ENCODE peak calls at places on chromosomes 1 and 21, in five cellular contexts. A is BE2C, M is stomach, E is NT2/D1, T is ovary. B is an unnamed sample. For H3K4me1, the result is how much of the 10 kb centered on the place peaks cover.

GRCh38 chr1:77394166-77394565 is 112.3 kb downstream of the AK5 start:
- DNase-seq in A (no peak), M (no peak), E (no peak), T (no peak), B (no peak)

GRCh38 chr1:95321516-95321915 is 87.5 kb downstream of the RWDD3 start:
- DNase-seq in A (no peak), M (no peak), E (no peak), T (no peak), B (no peak)

GRCh38 chr1:70764747-70765146 is 282.9 kb downstream of the PTGER3 start:
- DNase-seq in A (no peak), M (no peak), E (no peak), T (no peak), B (no peak)

GRCh38 chr1:15863156-15863901 is 15.8 kb downstream of the SPEN start:
- DNase-seq in A (no peak), M (no peak), E (no peak), T (no peak), B (no peak)

GRCh38 chr1:182181167-182181572 is 119.7 kb upstream of the ZNF648 start:
- DNase-seq in A (no peak), M (peak), E (no peak), T (no peak), B (no peak)

GRCh38 chr1:32413507-32414185 is 19.4 kb upstream of the BSDC1 start:
- DNase-seq in A (peak), M (peak), E (peak), T (no peak), B (peak)

GRCh38 chr1:185325413-185325812 is 8.4 kb upstream of the IVNS1ABP start:
- DNase-seq in A (no peak), M (no peak), E (no peak), T (no peak), B (no peak)

GRCh38 chr1:154842635-154843034 is 27.4 kb downstream of the KCNN3 start:
- DNase-seq in A (no peak), M (no peak), E (no peak), T (no peak), B (no peak)

GRCh38 chr1:18597159-18598042 is 33.2 kb upstream of the PAX7 start:
- DNase-seq in A (peak), M (peak), E (no peak), T (peak), B (peak)

GRCh38 chr1:54332781-54333585 is 73.2 kb downstream of the SSBP3 start:
- DNase-seq in A (no peak), M (no peak), E (no peak), T (peak), B (no peak)
- H3K4me1 ChIP-seq in A (under half), M (half or more), E (half or more), T (half or more), B (under half)

GRCh38 chr1:11906870-11907269 is 19.4 kb downstream of the KIAA2013 start:
- DNase-seq in A (no peak), M (no peak), E (no peak), T (peak), B (no peak)
- H3K4me1 ChIP-seq in A (under half), M (under half), E (under half), T (under half), B (under half)

GRCh38 chr1:156154317-156154749 is 948 bp downstream of the SEMA4A start:
- DNase-seq in A (no peak), M (peak), E (no peak), T (no peak), B (no peak)

GRCh38 chr1:156157506-156157905 is 4.1 kb downstream of the SEMA4A start:
- DNase-seq in A (no peak), M (no peak), E (no peak), T (no peak), B (no peak)

GRCh38 chr1:156157974-156158373 is 4.6 kb downstream of the SEMA4A start:
- DNase-seq in A (no peak), M (no peak), E (no peak), T (no peak), B (no peak)

GRCh38 chr1:156153362-156153761 is at the start of gene SEMA4A:
- DNase-seq in A (no peak), M (peak), E (no peak), T (no peak), B (no peak)

GRCh38 chr1:156155760-156156495 is 2.5 kb downstream of the SEMA4A start:
- DNase-seq in A (no peak), M (no peak), E (no peak), T (no peak), B (no peak)
- H3K4me1 ChIP-seq in A (under half), M (under half), E (under half), T (under half), B (under half)

DNA sequence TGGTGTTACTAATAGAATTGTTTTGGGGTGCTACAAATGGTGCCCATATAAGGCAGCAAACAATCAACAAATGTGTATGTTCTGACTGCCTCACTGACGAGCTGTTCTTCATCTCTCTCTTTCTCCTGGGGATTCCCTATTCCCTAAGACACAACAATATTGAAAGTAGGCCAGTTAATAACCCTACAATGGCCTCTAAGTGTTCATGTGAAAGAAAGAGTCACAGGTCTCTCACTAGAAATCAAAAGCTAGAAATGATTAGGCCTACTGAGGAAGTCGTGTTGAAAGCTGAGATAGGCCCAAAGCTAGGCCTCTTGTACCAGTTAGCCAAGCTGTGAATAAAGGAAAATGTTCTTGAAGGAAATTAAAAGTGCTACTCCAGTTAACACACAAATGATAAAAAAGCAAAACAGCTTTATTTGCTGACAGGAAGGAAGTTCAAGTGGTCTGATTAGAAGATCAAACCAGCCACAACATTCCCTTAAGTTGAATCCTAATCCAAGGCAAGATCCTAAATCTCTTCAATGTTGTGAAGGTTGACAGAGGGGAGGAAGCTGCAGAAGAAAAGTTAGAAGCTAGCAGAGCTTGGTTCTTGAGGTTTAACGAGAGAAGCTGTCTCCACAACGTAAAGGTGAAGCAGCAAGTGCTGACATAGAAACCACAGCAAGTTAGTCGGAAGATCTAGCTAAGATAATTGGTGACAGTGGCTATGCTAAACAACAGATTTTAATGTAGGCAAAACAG is 26.3 kb downstream of the ATP2B4 start:
- DNase-seq in A (no peak), M (no peak), E (no peak), T (no peak), B (peak)
- H3K4me1 ChIP-seq in A (under half), M (half or more), E (under half), T (under half), B (half or more)

DNA sequence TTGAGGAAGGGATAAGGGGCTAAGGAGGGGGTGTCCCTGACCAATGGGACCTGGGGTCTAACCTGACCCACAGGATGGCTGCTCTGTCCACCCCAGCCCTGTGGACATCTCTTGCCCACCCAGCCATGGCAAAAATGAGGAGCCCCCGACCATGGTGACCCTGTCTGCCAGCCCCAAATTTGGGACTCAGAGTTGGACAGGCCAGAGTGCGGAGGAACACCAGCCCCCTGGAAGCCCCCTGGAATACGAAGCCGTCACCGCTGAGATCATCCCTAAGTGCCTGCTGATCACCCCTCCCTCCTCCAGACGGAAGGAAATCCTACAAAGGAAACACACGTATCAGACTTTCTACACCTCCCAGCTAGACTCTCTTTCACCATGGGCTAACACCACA is 119.3 kb downstream of the SIK1 start:
- DNase-seq in A (no peak), M (no peak), E (no peak), T (no peak), B (no peak)
- H3K4me1 ChIP-seq in A (under half), M (under half), E (under half), T (under half), B (under half)

GRCh38 chr1:65503427-65503826 is 83.0 kb downstream of the LEPR start:
- DNase-seq in A (no peak), M (no peak), E (no peak), T (no peak), B (no peak)

GRCh38 chr1:65504263-65504662 is 83.8 kb downstream of the LEPR start:
- DNase-seq in A (no peak), M (no peak), E (no peak), T (no peak), B (no peak)

GRCh38 chr1:65508051-65508450 is 87.6 kb downstream of the LEPR start:
- DNase-seq in A (no peak), M (no peak), E (no peak), T (no peak), B (no peak)

GRCh38 chr1:65509912-65510680 is 89.6 kb downstream of the LEPR start:
- DNase-seq in A (no peak), M (no peak), E (no peak), T (no peak), B (no peak)

GRCh38 chr1:65505547-65506325 is 85.3 kb downstream of the LEPR start:
- DNase-seq in A (no peak), M (no peak), E (no peak), T (peak), B (no peak)
- H3K4me1 ChIP-seq in A (under half), M (under half), E (under half), T (under half), B (under half)

DNA sequence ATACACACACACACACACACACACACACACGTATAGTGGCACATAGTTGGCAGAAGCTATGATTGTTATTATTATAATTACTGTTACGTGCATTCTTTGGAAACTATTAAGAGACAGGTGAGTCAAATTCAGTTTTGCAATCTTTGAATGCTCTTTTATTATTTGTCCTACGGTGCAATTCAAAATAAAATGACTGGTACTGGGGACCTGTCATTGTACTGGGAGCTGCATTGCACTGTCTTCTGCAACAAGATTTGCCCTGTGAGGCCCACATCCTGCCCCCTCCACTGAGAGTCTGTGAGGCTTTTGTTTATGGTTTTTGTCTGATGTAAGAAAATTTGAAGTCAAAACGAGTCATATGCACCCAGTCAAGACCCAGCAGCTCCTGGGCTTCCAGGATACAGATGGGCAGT is 1.9 kb downstream of the LY9 start:
- DNase-seq in A (no peak), M (peak), E (no peak), T (no peak), B (peak)
- H3K4me1 ChIP-seq in A (under half), M (under half), E (under half), T (under half), B (under half)

GRCh38 chr1:203284411-203285208 is 20.7 kb upstream of the BTG2 start:
- DNase-seq in A (no peak), M (no peak), E (no peak), T (peak), B (no peak)
- H3K4me1 ChIP-seq in A (under half), M (half or more), E (under half), T (under half), B (under half)

GRCh38 chr1:201670517-201670916 is 131.6 kb downstream of the NAV1 start:
- DNase-seq in A (no peak), M (no peak), E (no peak), T (no peak), B (no peak)
- H3K4me1 ChIP-seq in A (under half), M (under half), E (under half), T (under half), B (under half)

B was measured in naive thymus-derived CD4-positive, alpha-beta T cell.